ENCODE peak calls at places on chromosome 10, in nine cellular contexts. H is keratinocyte, A is OCI-LY7, W is bronchial epithelial cell, B is psoas muscle, P is BJ, N is tibial artery, Z is uterus, K is MM.1S. O is an unnamed sample.

GRCh38 chr10:85508159-85508558 is 858.4 kb downstream of the GRID1 start:
- DNase-seq in H (no peak), A (no peak), W (peak), B (no peak), P (no peak), N (no peak), Z (no peak), K (no peak), O (no peak)

GRCh38 chr10:119575506-119575905 is 21.3 kb downstream of the TIAL1 start:
- DNase-seq in H (no peak), A (no peak), W (peak), B (no peak), P (no peak), N (no peak), Z (no peak), K (no peak), O (no peak)

GRCh38 chr10:3781458-3782098 is 3.4 kb downstream of the KLF6 start:
- DNase-seq in H (no peak), A (peak), W (no peak), B (peak), P (no peak), N (peak), Z (peak), K (no peak), O (peak)

GRCh38 chr10:58164517-58164916 is 103.2 kb downstream of the IPMK start:
- DNase-seq in H (no peak), A (no peak), W (no peak), B (no peak), P (no peak), N (no peak), Z (no peak), K (no peak), O (no peak)

GRCh38 chr10:133309111-133309719 is 501 bp downstream of the ZNF511 start:
- DNase-seq in H (peak), A (peak), W (peak), B (peak), P (peak), N (peak), Z (peak), K (peak), O (peak)

GRCh38 chr10:2921956-2922680 is 145.2 kb upstream of the PFKP start:
- DNase-seq in H (no peak), A (no peak), W (peak), B (no peak), P (no peak), N (no peak), Z (no peak), K (no peak), O (no peak)

GRCh38 chr10:44865289-44865671 is 45.9 kb upstream of the TMEM72 start:
- DNase-seq in H (no peak), A (no peak), W (no peak), B (peak), P (no peak), N (no peak), Z (peak), K (no peak), O (no peak)

GRCh38 chr10:89392974-89393373 is 551 bp downstream of the IFIT1 start:
- DNase-seq in H (no peak), A (no peak), W (peak), B (no peak), P (peak), N (peak), Z (peak), K (peak), O (no peak)

GRCh38 chr10:127275793-127276415 is 79.5 kb upstream of the INSYN2A start:
- DNase-seq in H (no peak), A (no peak), W (no peak), B (no peak), P (no peak), N (no peak), Z (no peak), K (no peak), O (no peak)

GRCh38 chr10:5551531-5552375 is 27.0 kb downstream of the CALML3 start:
- DNase-seq in H (peak), A (no peak), W (peak), B (peak), P (no peak), N (peak), Z (no peak), K (peak), O (no peak)

GRCh38 chr10:44396671-44397191 is 11.8 kb upstream of the CXCL12 start:
- DNase-seq in H (no peak), A (no peak), W (no peak), B (no peak), P (no peak), N (no peak), Z (no peak), K (no peak), O (peak)

GRCh38 chr10:26881600-26882331 is 21.0 kb upstream of the ABI1 start:
- DNase-seq in H (no peak), A (peak), W (peak), B (no peak), P (no peak), N (no peak), Z (no peak), K (peak), O (no peak)

GRCh38 chr10:48439581-48440041 is 133.1 kb downstream of the MAPK8 start:
- DNase-seq in H (no peak), A (no peak), W (no peak), B (no peak), P (no peak), N (no peak), Z (no peak), K (no peak), O (peak)

GRCh38 chr10:89476676-89477075 is 58.7 kb downstream of the SLC16A12 start:
- DNase-seq in H (no peak), A (no peak), W (no peak), B (no peak), P (no peak), N (no peak), Z (no peak), K (no peak), O (no peak)

GRCh38 chr10:28788767-28789166 is 111.4 kb downstream of the BAMBI start:
- DNase-seq in H (no peak), A (no peak), W (no peak), B (no peak), P (no peak), N (no peak), Z (no peak), K (no peak), O (no peak)

GRCh38 chr10:2980791-2981360 is 86.5 kb upstream of the PFKP start:
- DNase-seq in H (peak), A (no peak), W (peak), B (no peak), P (no peak), N (no peak), Z (no peak), K (no peak), O (no peak)

GRCh38 chr10:78992333-78992732 is 76.4 kb upstream of the ZMIZ1 start:
- DNase-seq in H (no peak), A (peak), W (no peak), B (no peak), P (no peak), N (no peak), Z (no peak), K (no peak), O (no peak)

DNA sequence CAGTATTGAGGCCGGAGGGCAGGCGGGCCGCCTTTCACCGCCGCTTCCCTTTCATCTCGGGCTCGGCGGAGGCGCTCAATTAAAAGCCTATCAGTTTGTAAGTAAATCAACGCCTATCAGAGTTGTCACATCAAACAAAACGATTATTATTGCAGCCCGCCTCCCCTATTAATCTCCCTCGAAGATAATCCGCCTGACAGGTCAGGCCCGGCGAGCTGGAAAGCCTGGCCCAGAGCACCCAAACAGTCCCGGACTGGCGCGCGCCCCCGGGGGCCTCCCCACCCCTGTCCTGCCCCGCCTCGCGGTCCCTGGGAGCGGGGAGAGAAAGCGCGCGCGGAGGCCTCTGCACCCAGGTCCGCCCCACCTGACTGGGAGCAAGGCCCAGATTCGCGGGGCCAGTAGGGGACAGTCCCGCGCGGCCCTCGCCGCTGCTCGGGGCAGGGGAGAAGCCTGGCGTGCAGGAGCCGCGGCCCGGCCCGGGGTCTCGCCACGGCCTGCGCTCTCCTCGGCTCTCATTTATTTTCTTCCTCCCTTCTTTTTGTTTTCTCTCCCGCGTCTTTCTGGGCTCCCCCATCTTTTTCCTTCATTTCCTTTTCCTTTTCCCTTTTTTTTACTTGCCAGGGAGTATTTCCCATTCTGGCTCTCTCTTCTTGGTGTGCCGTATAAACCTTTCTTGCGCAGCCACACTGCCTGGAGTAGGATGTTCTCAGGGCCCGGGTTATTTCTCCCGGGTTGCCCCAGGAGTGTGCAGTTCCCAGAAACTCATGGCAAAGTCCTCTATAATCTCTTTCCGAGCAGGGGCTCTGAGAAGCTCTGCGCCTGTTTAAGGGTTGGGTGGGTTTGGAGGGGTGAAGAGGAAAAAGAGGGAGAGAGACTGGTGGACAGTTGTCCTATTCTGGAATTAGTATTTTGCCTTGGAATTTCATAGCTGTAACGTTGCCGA is 3.9 kb upstream of the ZNF503 start:
- DNase-seq in H (no peak), A (no peak), W (no peak), B (no peak), P (no peak), N (no peak), Z (peak), K (no peak), O (no peak)
- H3K4me3 ChIP-seq in H (no peak), A (no peak), W (peak), B (peak), P (no peak), N (no peak), Z (peak), K (no peak), O (peak)

DNA sequence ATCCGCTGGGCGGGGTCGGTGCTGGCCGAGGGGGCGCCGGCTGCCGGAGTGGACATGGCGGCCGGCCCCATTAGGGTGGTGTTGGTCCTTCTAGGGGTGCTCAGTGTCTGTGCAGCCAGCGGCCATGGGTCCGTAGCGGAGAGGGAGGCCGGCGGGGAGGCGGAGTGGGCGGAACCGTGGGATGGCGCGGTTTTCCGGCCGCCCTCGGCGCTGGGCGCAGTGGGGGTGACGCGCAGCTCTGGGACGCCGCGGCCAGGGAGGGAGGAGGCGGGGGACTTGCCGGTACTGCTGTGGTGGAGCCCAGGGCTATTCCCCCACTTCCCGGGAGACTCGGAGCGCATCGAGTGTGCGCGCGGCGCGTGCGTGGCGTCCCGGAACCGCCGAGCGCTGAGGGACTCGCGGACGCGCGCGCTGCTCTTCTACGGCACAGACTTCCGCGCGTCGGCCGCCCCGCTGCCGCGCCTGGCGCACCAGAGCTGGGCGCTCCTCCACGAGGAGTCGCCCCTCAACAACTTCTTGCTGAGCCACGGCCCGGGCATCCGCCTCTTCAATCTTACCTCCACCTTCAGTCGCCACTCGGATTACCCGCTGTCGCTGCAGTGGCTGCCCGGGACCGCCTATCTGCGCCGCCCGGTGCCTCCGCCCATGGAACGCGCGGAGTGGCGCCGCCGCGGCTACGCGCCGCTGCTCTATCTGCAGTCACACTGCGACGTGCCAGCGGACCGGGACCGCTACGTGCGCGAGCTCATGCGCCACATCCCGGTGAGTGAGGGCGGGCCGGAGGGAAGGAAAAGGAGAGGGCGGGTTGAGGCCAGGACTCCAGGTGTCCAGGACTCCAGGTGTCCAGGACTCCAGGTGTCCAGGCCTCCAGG is 9.3 kb upstream of the CHCHD1 start:
- DNase-seq in H (peak), A (peak), W (peak), B (peak), P (no peak), N (peak), Z (peak), K (peak), O (peak)
- TF ChIP-seq CTCF in H (no peak), A (peak), W (peak), B (no peak), P (peak), N (peak), Z (no peak), K (no peak), O (no peak)

GRCh38 chr10:29853913-29854312 is 205.5 kb downstream of the JCAD start:
- DNase-seq in H (no peak), A (no peak), W (peak), B (no peak), P (no peak), N (no peak), Z (no peak), K (no peak), O (no peak)

GRCh38 chr10:29850371-29850770 is 209.0 kb downstream of the JCAD start:
- DNase-seq in H (no peak), A (no peak), W (no peak), B (no peak), P (no peak), N (no peak), Z (no peak), K (no peak), O (no peak)

GRCh38 chr10:29849434-29849833 is 210.0 kb downstream of the JCAD start:
- DNase-seq in H (no peak), A (no peak), W (no peak), B (no peak), P (peak), N (no peak), Z (no peak), K (no peak), O (no peak)

GRCh38 chr10:29849886-29850285 is 209.5 kb downstream of the JCAD start:
- DNase-seq in H (no peak), A (no peak), W (no peak), B (no peak), P (no peak), N (no peak), Z (no peak), K (no peak), O (no peak)

GRCh38 chr10:29851241-29851640 is 208.1 kb downstream of the JCAD start:
- DNase-seq in H (no peak), A (no peak), W (no peak), B (no peak), P (no peak), N (no peak), Z (no peak), K (no peak), O (no peak)
- H3K4me3 ChIP-seq in H (no peak), A (no peak), W (no peak), B (no peak), P (no peak), N (no peak), Z (no peak), K (no peak), O (no peak)

GRCh38 chr10:32054087-32054486 is 2.1 kb downstream of the KIF5B start:
- DNase-seq in H (no peak), A (peak), W (peak), B (no peak), P (no peak), N (no peak), Z (no peak), K (peak), O (no peak)

GRCh38 chr10:32050145-32050544 is 6.1 kb downstream of the KIF5B start:
- DNase-seq in H (no peak), A (no peak), W (peak), B (no peak), P (no peak), N (no peak), Z (no peak), K (no peak), O (no peak)

GRCh38 chr10:32048282-32048681 is 7.9 kb downstream of the KIF5B start:
- DNase-seq in H (no peak), A (no peak), W (no peak), B (no peak), P (no peak), N (no peak), Z (no peak), K (no peak), O (no peak)

GRCh38 chr10:32049113-32049512 is 7.1 kb downstream of the KIF5B start:
- DNase-seq in H (no peak), A (no peak), W (no peak), B (no peak), P (no peak), N (no peak), Z (no peak), K (no peak), O (no peak)
- TF ChIP-seq CTCF in H (no peak), A (no peak), W (no peak), B (no peak), P (no peak), N (no peak), Z (no peak), K (no peak), O (no peak)

DNA sequence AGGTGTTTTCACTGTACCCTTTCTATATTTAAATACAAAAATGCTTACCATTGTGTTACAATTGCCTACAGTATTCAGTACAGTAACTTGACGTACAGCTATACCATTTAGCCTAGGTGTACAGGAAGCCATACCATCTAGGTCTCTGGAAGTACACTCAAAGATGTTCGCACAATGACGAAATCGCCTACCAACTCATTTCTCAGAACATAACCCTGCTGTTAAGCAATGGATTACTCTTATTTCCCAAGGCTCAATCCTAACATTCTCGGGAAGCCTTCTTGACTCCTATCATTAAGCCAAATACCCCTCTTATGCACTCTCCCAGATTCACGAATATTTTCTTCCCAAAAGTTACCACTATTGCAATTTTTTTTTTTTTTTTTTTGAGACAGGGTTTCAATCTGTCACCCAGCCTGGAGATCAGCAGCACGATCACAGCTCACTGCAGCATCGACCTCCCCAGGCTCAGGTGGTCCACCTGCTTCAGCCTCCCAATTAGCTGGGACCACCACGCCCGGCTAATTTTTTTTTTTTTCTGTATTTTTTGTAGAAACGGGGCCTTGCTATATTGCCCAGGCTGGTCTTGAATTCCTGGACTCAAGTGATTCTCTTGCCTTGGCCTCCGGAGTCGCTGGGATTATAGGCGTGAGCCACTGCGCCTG is 1.5 kb downstream of the CWF19L1 start:
- DNase-seq in H (no peak), A (peak), W (no peak), B (no peak), P (no peak), N (no peak), Z (no peak), K (no peak), O (no peak)
- H3K4me3 ChIP-seq in H (no peak), A (peak), W (no peak), B (peak), P (no peak), N (no peak), Z (no peak), K (no peak), O (no peak)

GRCh38 chr10:12707461-12708185 is 293.9 kb downstream of the CCDC3 start:
- DNase-seq in H (no peak), A (peak), W (peak), B (no peak), P (peak), N (peak), Z (peak), K (peak), O (no peak)
- TF ChIP-seq CTCF in H (peak), A (peak), W (peak), B (peak), P (peak), N (peak), Z (peak), K (peak), O (no peak)

DNA sequence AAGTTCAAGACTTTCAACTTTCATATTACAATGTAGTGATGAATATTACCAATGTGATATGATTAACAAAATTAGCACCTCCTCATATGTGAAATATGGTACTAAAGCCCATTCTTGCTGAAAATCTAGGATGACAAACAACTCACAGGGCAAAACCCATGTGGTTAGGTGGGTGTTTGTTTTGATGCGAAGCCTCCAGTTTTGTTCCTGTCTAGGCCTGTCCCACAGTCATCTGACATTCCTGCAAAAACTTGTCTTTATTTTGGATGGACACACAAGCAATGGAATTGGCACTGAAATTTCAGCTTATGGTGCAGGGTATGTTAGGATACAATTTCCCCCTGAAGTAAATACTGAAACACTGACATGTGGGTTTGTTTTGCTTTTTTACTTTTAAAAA is 95.3 kb downstream of the PARD3 start:
- DNase-seq in H (peak), A (no peak), W (peak), B (no peak), P (no peak), N (no peak), Z (no peak), K (no peak), O (no peak)
- H3K4me3 ChIP-seq in H (no peak), A (no peak), W (no peak), B (no peak), P (no peak), N (no peak), Z (no peak), K (no peak), O (no peak)

DNA sequence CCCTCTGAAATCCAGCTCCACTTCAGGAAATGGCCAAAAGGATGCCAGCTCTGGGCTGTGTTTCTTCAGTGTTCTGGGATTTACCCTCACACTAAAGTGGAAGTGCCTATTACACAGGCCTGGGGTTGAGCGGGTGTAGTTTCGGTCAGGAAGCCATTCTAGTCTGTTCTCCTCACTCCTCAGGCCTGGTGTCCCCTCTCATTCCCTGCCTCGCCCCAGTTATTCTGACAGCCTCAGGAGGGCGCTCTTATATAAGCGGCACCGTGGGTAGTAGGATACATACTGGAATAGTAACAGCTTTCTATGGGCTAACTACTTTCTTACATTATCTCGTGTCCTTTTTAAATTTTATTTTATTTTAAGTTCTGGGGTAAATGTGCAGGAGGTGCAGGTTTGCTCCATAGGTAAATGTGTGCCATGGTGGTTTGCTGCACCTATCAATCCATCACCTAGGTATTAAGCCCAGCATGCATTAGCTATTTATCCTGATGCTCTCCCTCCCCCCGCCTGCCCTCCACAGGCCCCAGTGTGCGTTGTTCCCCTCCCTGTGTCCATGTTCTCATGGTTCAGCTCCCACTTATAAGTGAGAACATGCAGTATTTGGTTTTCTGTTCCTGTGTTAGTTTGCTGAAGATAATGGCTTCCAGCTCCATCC is 12.2 kb upstream of the LGI1 start:
- DNase-seq in H (no peak), A (peak), W (no peak), B (no peak), P (no peak), N (peak), Z (no peak), K (no peak), O (no peak)
- TF ChIP-seq CTCF in H (no peak), A (peak), W (no peak), B (peak), P (peak), N (no peak), Z (no peak), K (peak), O (no peak)

GRCh38 chr10:6766061-6766460 is 186.0 kb upstream of the PRKCQ start:
- DNase-seq in H (no peak), A (no peak), W (no peak), B (no peak), P (no peak), N (no peak), Z (peak), K (no peak), O (no peak)
- H3K4me3 ChIP-seq in H (no peak), A (no peak), W (no peak), B (peak), P (no peak), N (no peak), Z (no peak), K (no peak), O (no peak)